ENCODE peak calls at places on chromosomes 13 and 19, in ten cellular contexts. R is M059J; O is HTR-8/SVneo; K is Daoy; D is neural crest cell; J is thoracic aorta; C is NCI-H460; V is mucosa of gallbladder; I is stimulated activated CD4-positive, alpha-beta T cell treated with anti-CD3 and anti-CD28 coated beads, Interleukin-4, amount 100 ng/mL, for 48 hours; B is HS-27A. W is an unnamed sample.

GRCh38 chr13:94583926-94584325 is 12.0 kb downstream of the TGDS start:
- DNase-seq in D (no peak), C (no peak), I (no peak), R (no peak), B (no peak), K (no peak), V (no peak), J (no peak), O (no peak), W (no peak)

GRCh38 chr13:23583491-23583890 is 13.3 kb downstream of the TNFRSF19 start:
- DNase-seq in B (no peak), V (no peak), O (no peak), D (no peak), R (no peak), J (no peak), I (no peak), C (no peak), K (no peak), W (no peak)

GRCh38 chr13:40624338-40624737 is 42.1 kb downstream of the FOXO1 start:
- DNase-seq in J (no peak), V (no peak), K (peak; percentile 16), O (no peak), I (peak; percentile 29), C (no peak), D (no peak), B (no peak), R (peak; percentile 21), W (no peak)

GRCh38 chr19:30263719-30264440 is 108.3 kb upstream of the ZNF536 start:
- DNase-seq in K (no peak), V (no peak), J (no peak), R (no peak), B (no peak), O (no peak), D (no peak), I (no peak), C (no peak), W (no peak)

GRCh38 chr13:51838235-51838846 is 6.6 kb downstream of the TMEM272 start:
- DNase-seq in C (no peak), R (peak; percentile 53), I (no peak), O (no peak), B (no peak), V (no peak), K (no peak), J (no peak), D (no peak), W (no peak)

GRCh38 chr19:50196322-50196932 is 7.0 kb upstream of the MYH14 start:
- DNase-seq in C (no peak), J (no peak), R (no peak), V (no peak), B (no peak), I (no peak), K (no peak), O (no peak), D (no peak), W (no peak)

GRCh38 chr19:14786421-14786851 is 8.1 kb upstream of the ADGRE2 start:
- DNase-seq in D (peak; percentile 52), R (no peak), K (peak; percentile 62), O (no peak), V (no peak), C (peak; percentile 4), J (no peak), B (no peak), I (peak; percentile 34), W (no peak)

GRCh38 chr13:43229506-43229905 is 206.1 kb downstream of the DNAJC15 start:
- DNase-seq in V (no peak), R (peak; percentile 74), I (no peak), O (no peak), B (no peak), C (no peak), K (peak; percentile 45), J (no peak), D (no peak), W (no peak)

GRCh38 chr13:91714726-91715334 is 316.4 kb downstream of the GPC5 start:
- DNase-seq in B (no peak), C (no peak), R (no peak), I (no peak), O (no peak), K (no peak), D (no peak), V (no peak), J (no peak), W (no peak)

GRCh38 chr13:76812971-76813691 is 73.1 kb downstream of the KCTD12 start:
- DNase-seq in D (no peak), C (no peak), R (no peak), K (no peak), I (no peak), O (no peak), B (no peak), J (no peak), V (peak; percentile 26), W (no peak)

GRCh38 chr13:83221256-83221655 is 661.0 kb downstream of the SLITRK1 start:
- DNase-seq in D (no peak), K (no peak), R (peak; percentile 7), J (no peak), I (no peak), B (no peak), O (no peak), C (no peak), V (no peak), W (no peak)

GRCh38 chr13:112510002-112510780 is 77.8 kb downstream of the TUBGCP3 start:
- DNase-seq in V (peak; percentile 34), R (peak; percentile 31), J (no peak), B (no peak), D (peak; percentile 33), I (no peak), C (peak; percentile 51), O (peak; percentile 50), K (peak; percentile 17), W (peak; percentile 34)

GRCh38 chr13:73519720-73520119 is 460.9 kb downstream of the KLF5 start:
- DNase-seq in C (no peak), D (no peak), I (no peak), J (no peak), K (no peak), B (no peak), V (no peak), R (no peak), O (no peak), W (no peak)

GRCh38 chr19:2129022-2129421 is 22.3 kb downstream of the AP3D1 start:
- DNase-seq in R (no peak), J (no peak), O (no peak), B (no peak), I (no peak), D (no peak), C (no peak), V (no peak), K (no peak), W (no peak)

GRCh38 chr19:13842294-13843103 is 34.4 kb upstream of the NANOS3 start:
- DNase-seq in R (peak; percentile 85), I (no peak), B (no peak), J (peak; percentile 70), O (no peak), D (no peak), V (peak; percentile 82), C (peak; percentile 64), K (peak; percentile 87), W (peak; percentile 66)

GRCh38 chr13:114101325-114101821 is 31.1 kb downstream of the RASA3 start:
- DNase-seq in R (no peak), C (no peak), I (no peak), D (no peak), O (no peak), B (no peak), V (no peak), J (no peak), K (no peak), W (no peak)